ENCODE peak calls at places on chromosomes 12 and 14, in seven cellular contexts. R is right atrium auricular region, Z is heart right ventricle, K is tibial nerve, P is tibial artery, G is IMR-90, F is sigmoid colon. D is an unnamed sample.

GRCh38 chr12:92987846-92988621 is 58.9 kb upstream of the EEA1 start:
- DNase-seq in K (no peak), R (no peak), F (no peak), G (no peak), Z (peak), P (peak), D (peak)

GRCh38 chr14:34069854-34070582 is 119.1 kb upstream of the EGLN3 start:
- DNase-seq in F (no peak), P (no peak), Z (no peak), G (no peak), K (no peak), R (no peak), D (peak)

GRCh38 chr14:54792288-54792687 is 110.3 kb downstream of the GCH1 start:
- DNase-seq in Z (no peak), G (no peak), P (peak), K (no peak), R (no peak), F (no peak), D (no peak)

GRCh38 chr12:2833327-2833726 is 1.5 kb downstream of the NRIP2 start:
- DNase-seq in F (no peak), R (no peak), K (no peak), P (no peak), Z (no peak), G (no peak), D (no peak)

GRCh38 chr14:42687421-42687820 is 1080.7 kb downstream of the LRFN5 start:
- DNase-seq in Z (no peak), G (no peak), K (no peak), R (no peak), F (no peak), P (no peak), D (no peak)

GRCh38 chr14:61121293-61121897 is 140.3 kb downstream of the SLC38A6 start:
- DNase-seq in F (no peak), G (no peak), P (no peak), K (no peak), Z (no peak), R (no peak), D (no peak)

GRCh38 chr14:94545131-94545841 is 16.0 kb upstream of the SERPINA4 start:
- DNase-seq in P (peak), R (peak), K (no peak), F (no peak), G (no peak), Z (no peak), D (peak)

GRCh38 chr14:33791971-33792370 is 158.9 kb downstream of the EGLN3 start:
- DNase-seq in K (no peak), F (no peak), R (no peak), P (no peak), G (no peak), Z (no peak), D (no peak)

GRCh38 chr12:14394317-14395058 is 29.0 kb downstream of the ATF7IP start:
- DNase-seq in P (no peak), R (no peak), K (no peak), F (no peak), Z (no peak), G (peak), D (peak)

GRCh38 chr12:88142610-88142991 is 494 bp downstream of the TMTC3 start:
- DNase-seq in G (no peak), Z (peak), F (peak), R (no peak), K (no peak), P (no peak), D (no peak)

GRCh38 chr12:113325938-113326337 is 9.0 kb downstream of the SLC8B1 start:
- DNase-seq in F (peak), P (no peak), R (no peak), K (no peak), G (peak), Z (peak), D (peak)

GRCh38 chr12:50545783-50546182 is 41.0 kb downstream of the DIP2B start:
- DNase-seq in P (no peak), Z (no peak), G (no peak), K (no peak), F (no peak), R (no peak), D (no peak)

GRCh38 chr12:124568431-124569374 is 1.3 kb upstream of the NCOR2 start:
- DNase-seq in Z (peak), R (peak), G (peak), K (peak), F (peak), P (peak), D (peak)

GRCh38 chr14:72559669-72560068 is 334.2 kb downstream of the DPF3 start:
- DNase-seq in G (no peak), R (no peak), P (no peak), K (no peak), Z (no peak), F (no peak), D (no peak)

GRCh38 chr12:55658635-55659391 is 22.1 kb downstream of the OR10P1 start:
- DNase-seq in K (no peak), R (no peak), G (no peak), P (no peak), F (no peak), Z (no peak), D (peak)

GRCh38 chr14:79543966-79544365 is 667.3 kb downstream of the DIO2 start:
- DNase-seq in K (no peak), Z (no peak), G (peak), F (no peak), R (no peak), P (no peak), D (peak)

GRCh38 chr12:114799574-114800487 is 115.9 kb upstream of the TBX3 start:
- DNase-seq in K (peak), G (peak), P (no peak), R (peak), F (no peak), Z (peak), D (peak)

GRCh38 chr12:55697686-55698085 is 10.0 kb downstream of the ITGA7 start:
- DNase-seq in F (peak), Z (no peak), R (no peak), P (peak), K (no peak), G (no peak), D (no peak)

GRCh38 chr14:86221000-86221399 is 691.1 kb downstream of the FLRT2 start:
- DNase-seq in K (no peak), G (peak), F (no peak), P (no peak), Z (no peak), R (no peak), D (no peak)

GRCh38 chr14:86221755-86222154 is 691.8 kb downstream of the FLRT2 start:
- DNase-seq in Z (no peak), F (no peak), P (no peak), K (no peak), G (peak), R (no peak), D (peak)

GRCh38 chr14:86217523-86217922 is 687.6 kb downstream of the FLRT2 start:
- DNase-seq in K (no peak), F (no peak), Z (no peak), P (no peak), R (no peak), G (no peak), D (no peak)
- TF ChIP-seq CTCF in K (no peak), F (no peak), Z (no peak), P (no peak), R (no peak), G (no peak), D (no peak)

GRCh38 chr12:27782481-27782880 is 2.4 kb upstream of the MANSC4 start:
- DNase-seq in K (no peak), Z (no peak), P (no peak), G (no peak), R (no peak), F (no peak), D (no peak)

GRCh38 chr12:27780612-27781408 is 774 bp upstream of the MANSC4 start:
- DNase-seq in K (no peak), P (peak), F (peak), Z (no peak), R (peak), G (peak), D (peak)

GRCh38 chr12:27779837-27780611 is at the start of the genes KLHL42 and MANSC4:
- DNase-seq in G (peak), K (peak), P (peak), F (peak), R (peak), Z (peak), D (peak)

GRCh38 chr12:27779416-27779815 is 617 bp upstream of the KLHL42 start:
- DNase-seq in K (no peak), R (no peak), G (no peak), F (peak), P (peak), Z (no peak), D (peak)

GRCh38 chr12:27781680-27782079 is 1.6 kb upstream of the MANSC4 start:
- DNase-seq in K (no peak), R (no peak), P (no peak), F (no peak), Z (no peak), G (peak), D (peak)
- H3K4me3 ChIP-seq in K (peak), R (peak), P (peak), F (peak), Z (peak), G (peak), D (peak)

DNA sequence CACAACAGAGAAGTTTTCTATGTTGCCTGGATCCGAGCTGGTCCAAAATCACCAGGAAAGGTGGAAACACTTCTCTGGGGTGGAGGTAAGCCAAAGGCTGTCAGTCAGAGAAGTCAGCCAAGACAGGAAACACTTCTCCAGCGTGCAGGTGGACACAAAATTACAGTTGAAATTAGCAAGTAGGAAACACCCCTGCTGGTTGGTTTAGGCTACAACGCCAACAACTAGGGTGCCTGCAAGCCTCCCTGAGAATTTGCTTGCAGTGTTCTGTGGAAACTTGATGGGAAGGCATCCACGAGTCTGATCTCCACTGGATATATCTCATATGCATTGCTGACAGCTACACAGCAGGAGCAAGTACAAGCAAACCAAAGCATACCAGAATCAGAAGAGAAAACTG is 600.5 kb downstream of the RERGL start:
- DNase-seq in P (no peak), F (no peak), G (no peak), R (no peak), Z (no peak), K (no peak), D (no peak)
- TF ChIP-seq CTCF in P (no peak), F (no peak), G (no peak), R (no peak), Z (no peak), K (no peak), D (no peak)

GRCh38 chr12:75960954-75961661 is 70.5 kb downstream of the PHLDA1 start:
- DNase-seq in R (no peak), F (no peak), K (no peak), Z (no peak), P (no peak), G (no peak), D (no peak)

GRCh38 chr12:75965661-75966060 is 65.9 kb downstream of the PHLDA1 start:
- DNase-seq in Z (no peak), G (no peak), K (no peak), P (no peak), F (no peak), R (no peak), D (no peak)

GRCh38 chr12:75960086-75960910 is 71.3 kb downstream of the PHLDA1 start:
- DNase-seq in G (peak), P (no peak), K (no peak), Z (no peak), R (no peak), F (no peak), D (peak)

GRCh38 chr12:75961878-75962277 is 69.7 kb downstream of the PHLDA1 start:
- DNase-seq in G (no peak), P (no peak), K (no peak), R (no peak), Z (no peak), F (no peak), D (no peak)

GRCh38 chr12:75964150-75964549 is 67.4 kb downstream of the PHLDA1 start:
- DNase-seq in G (no peak), Z (no peak), F (no peak), P (no peak), K (no peak), R (no peak), D (no peak)
- H3K4me3 ChIP-seq in G (no peak), Z (no peak), F (no peak), P (no peak), K (no peak), R (no peak), D (no peak)

GRCh38 chr12:67415473-67415872 is 146.3 kb downstream of the CAND1 start:
- DNase-seq in F (no peak), Z (no peak), G (peak), K (no peak), R (no peak), P (no peak), D (peak)
- TF ChIP-seq CTCF in F (no peak), Z (peak), G (peak), K (peak), R (no peak), P (peak), D (peak)

D was measured in choroid plexus epithelial cell.